ENCODE peak calls at places on chromosomes 5 and 9, in nine cellular contexts. One of them, this sample, is unnamed.

GRCh38 chr5:113118765-113119164 is 142.2 kb downstream of the DCP2 start:
- DNase-seq in tibial artery: no peak
- DNase-seq in CD8-positive, alpha-beta T cell: no peak
- DNase-seq in coronary artery: no peak
- DNase-seq in astrocyte of the cerebellum: no peak
- DNase-seq in fibroblast of pulmonary artery: no peak
- DNase-seq in brain microvascular endothelial cell: no peak
- DNase-seq in transverse colon: no peak
- DNase-seq in SJSA1: no peak
- DNase-seq in this sample: no peak

GRCh38 chr5:54443264-54443663 is 12.2 kb upstream of the HSPB3 start:
- DNase-seq in CD8-positive, alpha-beta T cell: no peak
- DNase-seq in fibroblast of pulmonary artery: peak
- DNase-seq in brain microvascular endothelial cell: peak
- DNase-seq in transverse colon: no peak
- DNase-seq in SJSA1: no peak
- DNase-seq in coronary artery: no peak
- DNase-seq in tibial artery: no peak
- DNase-seq in astrocyte of the cerebellum: peak
- DNase-seq in this sample: peak

GRCh38 chr9:111008148-111009075 is 29.9 kb downstream of the LPAR1 start:
- DNase-seq in tibial artery: no peak
- DNase-seq in SJSA1: no peak
- DNase-seq in CD8-positive, alpha-beta T cell: no peak
- DNase-seq in astrocyte of the cerebellum: no peak
- DNase-seq in coronary artery: no peak
- DNase-seq in transverse colon: no peak
- DNase-seq in brain microvascular endothelial cell: no peak
- DNase-seq in fibroblast of pulmonary artery: no peak
- DNase-seq in this sample: no peak

GRCh38 chr9:110214090-110214489 is 6.1 kb upstream of the C9orf152 start:
- DNase-seq in tibial artery: no peak
- DNase-seq in brain microvascular endothelial cell: no peak
- DNase-seq in transverse colon: no peak
- DNase-seq in SJSA1: no peak
- DNase-seq in CD8-positive, alpha-beta T cell: no peak
- DNase-seq in fibroblast of pulmonary artery: no peak
- DNase-seq in astrocyte of the cerebellum: no peak
- DNase-seq in coronary artery: no peak
- DNase-seq in this sample: peak

GRCh38 chr5:84411832-84412605 is 27.3 kb upstream of the EDIL3 start:
- DNase-seq in SJSA1: no peak
- DNase-seq in fibroblast of pulmonary artery: no peak
- DNase-seq in CD8-positive, alpha-beta T cell: no peak
- DNase-seq in tibial artery: no peak
- DNase-seq in brain microvascular endothelial cell: no peak
- DNase-seq in astrocyte of the cerebellum: no peak
- DNase-seq in coronary artery: no peak
- DNase-seq in transverse colon: no peak
- DNase-seq in this sample: peak

GRCh38 chr9:98523231-98523901 is 185.4 kb downstream of the GABBR2 start:
- DNase-seq in SJSA1: no peak
- DNase-seq in tibial artery: no peak
- DNase-seq in brain microvascular endothelial cell: peak
- DNase-seq in coronary artery: no peak
- DNase-seq in CD8-positive, alpha-beta T cell: no peak
- DNase-seq in fibroblast of pulmonary artery: peak
- DNase-seq in transverse colon: no peak
- DNase-seq in astrocyte of the cerebellum: no peak
- DNase-seq in this sample: peak

GRCh38 chr5:43008369-43009158 is 31.6 kb downstream of the ANXA2R start:
- DNase-seq in SJSA1: peak
- DNase-seq in coronary artery: peak
- DNase-seq in transverse colon: peak
- DNase-seq in brain microvascular endothelial cell: peak
- DNase-seq in tibial artery: peak
- DNase-seq in CD8-positive, alpha-beta T cell: peak
- DNase-seq in astrocyte of the cerebellum: peak
- DNase-seq in fibroblast of pulmonary artery: peak
- DNase-seq in this sample: peak

GRCh38 chr9:9412241-9412640 is 1200.6 kb downstream of the PTPRD start:
- DNase-seq in brain microvascular endothelial cell: no peak
- DNase-seq in CD8-positive, alpha-beta T cell: no peak
- DNase-seq in fibroblast of pulmonary artery: no peak
- DNase-seq in transverse colon: no peak
- DNase-seq in tibial artery: no peak
- DNase-seq in coronary artery: no peak
- DNase-seq in SJSA1: no peak
- DNase-seq in astrocyte of the cerebellum: no peak
- DNase-seq in this sample: no peak

GRCh38 chr5:10366310-10367297 is 13.1 kb downstream of the MARCHF6 start:
- DNase-seq in CD8-positive, alpha-beta T cell: no peak
- DNase-seq in transverse colon: peak
- DNase-seq in astrocyte of the cerebellum: no peak
- DNase-seq in tibial artery: no peak
- DNase-seq in brain microvascular endothelial cell: peak
- DNase-seq in coronary artery: no peak
- DNase-seq in fibroblast of pulmonary artery: peak
- DNase-seq in SJSA1: peak
- DNase-seq in this sample: peak

GRCh38 chr9:19378154-19378553 is 1.9 kb downstream of the RPS6 start:
- DNase-seq in fibroblast of pulmonary artery: no peak
- DNase-seq in SJSA1: no peak
- DNase-seq in CD8-positive, alpha-beta T cell: no peak
- DNase-seq in astrocyte of the cerebellum: no peak
- DNase-seq in brain microvascular endothelial cell: no peak
- DNase-seq in transverse colon: no peak
- DNase-seq in coronary artery: no peak
- DNase-seq in tibial artery: no peak
- DNase-seq in this sample: peak
- H3K4me3 ChIP-seq in fibroblast of pulmonary artery: peak
- H3K4me3 ChIP-seq in SJSA1: no peak
- H3K4me3 ChIP-seq in CD8-positive, alpha-beta T cell: peak
- H3K4me3 ChIP-seq in astrocyte of the cerebellum: peak
- H3K4me3 ChIP-seq in brain microvascular endothelial cell: peak
- H3K4me3 ChIP-seq in transverse colon: no peak
- H3K4me3 ChIP-seq in coronary artery: peak
- H3K4me3 ChIP-seq in tibial artery: no peak
- H3K4me3 ChIP-seq in this sample: peak

DNA sequence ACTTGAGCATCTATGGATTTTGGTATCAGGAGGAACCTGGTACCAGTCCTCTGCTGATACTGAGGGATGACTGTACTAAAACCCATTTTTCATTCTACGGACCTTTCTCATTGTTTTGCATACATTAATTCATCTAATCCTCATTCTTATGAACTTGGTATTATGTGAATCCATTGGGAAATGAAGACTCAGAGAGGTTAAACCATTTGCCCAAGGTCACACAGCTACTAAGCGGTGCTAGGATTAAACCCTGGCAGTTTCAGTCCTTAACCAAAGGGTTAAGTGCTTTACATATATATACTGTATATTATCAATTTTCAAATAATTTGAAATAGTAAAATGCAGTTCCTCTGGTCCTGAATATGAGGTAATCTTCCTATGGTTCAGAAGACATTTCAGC is 3.8 kb downstream of the CAMLG start:
- DNase-seq in tibial artery: no peak
- DNase-seq in SJSA1: no peak
- DNase-seq in fibroblast of pulmonary artery: no peak
- DNase-seq in CD8-positive, alpha-beta T cell: no peak
- DNase-seq in brain microvascular endothelial cell: no peak
- DNase-seq in astrocyte of the cerebellum: no peak
- DNase-seq in coronary artery: no peak
- DNase-seq in transverse colon: no peak
- DNase-seq in this sample: no peak
- H3K4me3 ChIP-seq in tibial artery: no peak
- H3K4me3 ChIP-seq in SJSA1: no peak
- H3K4me3 ChIP-seq in fibroblast of pulmonary artery: no peak
- H3K4me3 ChIP-seq in CD8-positive, alpha-beta T cell: no peak
- H3K4me3 ChIP-seq in brain microvascular endothelial cell: no peak
- H3K4me3 ChIP-seq in astrocyte of the cerebellum: no peak
- H3K4me3 ChIP-seq in coronary artery: no peak
- H3K4me3 ChIP-seq in transverse colon: no peak
- H3K4me3 ChIP-seq in this sample: no peak

DNA sequence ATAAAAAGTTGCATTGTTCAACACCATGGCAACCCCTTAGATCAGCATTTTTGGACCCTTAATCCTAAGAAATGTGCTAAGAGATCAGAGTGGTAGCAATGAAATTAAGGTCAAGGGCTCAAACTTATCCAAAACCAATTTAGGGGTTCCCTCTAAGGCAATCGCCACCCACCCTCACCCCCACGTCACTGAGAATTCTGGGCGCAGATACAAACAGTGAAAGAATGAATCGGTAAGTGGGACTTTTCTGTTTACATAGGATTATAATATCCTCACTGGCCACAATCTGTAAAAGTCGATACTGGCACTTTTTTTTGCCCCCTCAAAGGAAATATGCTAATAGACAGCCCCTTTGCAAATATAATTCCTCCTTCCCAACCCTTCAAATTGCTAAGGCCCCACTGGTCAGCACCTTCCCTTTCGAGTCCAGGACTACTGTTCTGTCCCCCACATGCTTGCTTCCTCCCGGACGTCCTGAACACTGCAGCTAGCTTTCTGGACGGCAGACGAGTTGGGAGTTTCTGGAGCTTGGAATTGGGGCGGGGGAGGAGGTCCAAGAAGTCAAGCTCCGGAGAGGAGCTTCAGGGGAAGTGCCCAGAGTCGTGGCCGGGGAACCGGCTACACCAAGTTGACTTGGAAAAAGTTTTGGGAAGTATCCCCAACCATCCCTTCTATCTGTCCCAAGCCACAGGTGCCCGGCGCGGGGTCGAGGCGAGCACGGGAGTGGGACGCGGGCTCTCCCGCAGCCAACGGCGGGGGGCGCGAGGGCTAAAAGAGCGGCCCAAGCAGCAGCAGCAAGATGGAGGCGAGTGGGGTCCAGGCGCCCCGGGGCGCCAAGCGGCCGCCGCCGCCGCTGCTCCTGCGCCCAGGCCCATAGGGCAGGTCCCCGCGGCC is 2.1 kb downstream of the GAS1 start:
- DNase-seq in brain microvascular endothelial cell: no peak
- DNase-seq in tibial artery: no peak
- DNase-seq in fibroblast of pulmonary artery: peak
- DNase-seq in transverse colon: no peak
- DNase-seq in CD8-positive, alpha-beta T cell: no peak
- DNase-seq in astrocyte of the cerebellum: no peak
- DNase-seq in SJSA1: no peak
- DNase-seq in coronary artery: no peak
- DNase-seq in this sample: no peak
- H3K4me3 ChIP-seq in brain microvascular endothelial cell: peak
- H3K4me3 ChIP-seq in tibial artery: peak
- H3K4me3 ChIP-seq in fibroblast of pulmonary artery: peak
- H3K4me3 ChIP-seq in transverse colon: peak
- H3K4me3 ChIP-seq in CD8-positive, alpha-beta T cell: peak
- H3K4me3 ChIP-seq in astrocyte of the cerebellum: peak
- H3K4me3 ChIP-seq in SJSA1: peak
- H3K4me3 ChIP-seq in coronary artery: peak
- H3K4me3 ChIP-seq in this sample: peak

DNA sequence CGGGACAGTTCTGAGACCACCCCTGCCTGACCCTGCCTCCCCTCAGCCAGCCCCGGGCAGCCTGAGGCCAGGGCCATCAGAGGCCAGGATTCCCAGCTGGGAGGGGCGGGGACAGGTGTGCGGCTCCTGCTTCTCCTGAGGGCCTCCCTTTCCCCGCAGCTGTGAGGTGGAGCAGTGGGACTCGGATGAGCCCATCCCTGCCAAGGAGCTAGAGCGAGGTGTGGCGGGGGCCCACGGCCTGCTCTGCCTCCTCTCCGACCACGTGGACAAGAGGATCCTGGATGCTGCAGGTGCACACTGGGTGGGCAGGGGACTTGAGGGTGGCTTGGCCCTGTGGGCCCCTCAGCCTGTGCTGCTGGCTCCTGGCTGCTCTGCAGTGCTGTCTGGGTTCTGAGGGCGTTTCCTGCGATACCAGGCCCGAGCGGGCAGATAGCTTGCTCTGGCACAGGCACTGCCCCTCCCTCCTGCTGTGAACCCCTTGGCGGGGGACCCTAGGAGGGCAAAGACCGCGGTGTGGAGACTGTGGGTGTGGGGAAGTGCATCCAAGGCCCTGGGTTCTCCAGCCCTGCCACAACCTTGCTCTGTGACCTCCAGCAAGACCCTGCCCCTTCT is 2.3 kb downstream of the GRHPR start:
- DNase-seq in coronary artery: no peak
- DNase-seq in fibroblast of pulmonary artery: no peak
- DNase-seq in astrocyte of the cerebellum: no peak
- DNase-seq in transverse colon: no peak
- DNase-seq in CD8-positive, alpha-beta T cell: no peak
- DNase-seq in SJSA1: no peak
- DNase-seq in brain microvascular endothelial cell: no peak
- DNase-seq in tibial artery: no peak
- DNase-seq in this sample: no peak
- H3K4me3 ChIP-seq in coronary artery: peak
- H3K4me3 ChIP-seq in fibroblast of pulmonary artery: no peak
- H3K4me3 ChIP-seq in astrocyte of the cerebellum: no peak
- H3K4me3 ChIP-seq in transverse colon: no peak
- H3K4me3 ChIP-seq in CD8-positive, alpha-beta T cell: no peak
- H3K4me3 ChIP-seq in SJSA1: no peak
- H3K4me3 ChIP-seq in brain microvascular endothelial cell: no peak
- H3K4me3 ChIP-seq in tibial artery: no peak
- H3K4me3 ChIP-seq in this sample: no peak

GRCh38 chr5:136030956-136031611 is 2.3 kb downstream of the TGFBI start:
- DNase-seq in coronary artery: peak
- DNase-seq in transverse colon: no peak
- DNase-seq in brain microvascular endothelial cell: no peak
- DNase-seq in astrocyte of the cerebellum: no peak
- DNase-seq in tibial artery: no peak
- DNase-seq in SJSA1: no peak
- DNase-seq in CD8-positive, alpha-beta T cell: no peak
- DNase-seq in fibroblast of pulmonary artery: no peak
- DNase-seq in this sample: no peak
- H3K4me3 ChIP-seq in coronary artery: peak
- H3K4me3 ChIP-seq in transverse colon: no peak
- H3K4me3 ChIP-seq in brain microvascular endothelial cell: peak
- H3K4me3 ChIP-seq in astrocyte of the cerebellum: peak
- H3K4me3 ChIP-seq in tibial artery: peak
- H3K4me3 ChIP-seq in SJSA1: no peak
- H3K4me3 ChIP-seq in CD8-positive, alpha-beta T cell: no peak
- H3K4me3 ChIP-seq in fibroblast of pulmonary artery: peak
- H3K4me3 ChIP-seq in this sample: peak

DNA sequence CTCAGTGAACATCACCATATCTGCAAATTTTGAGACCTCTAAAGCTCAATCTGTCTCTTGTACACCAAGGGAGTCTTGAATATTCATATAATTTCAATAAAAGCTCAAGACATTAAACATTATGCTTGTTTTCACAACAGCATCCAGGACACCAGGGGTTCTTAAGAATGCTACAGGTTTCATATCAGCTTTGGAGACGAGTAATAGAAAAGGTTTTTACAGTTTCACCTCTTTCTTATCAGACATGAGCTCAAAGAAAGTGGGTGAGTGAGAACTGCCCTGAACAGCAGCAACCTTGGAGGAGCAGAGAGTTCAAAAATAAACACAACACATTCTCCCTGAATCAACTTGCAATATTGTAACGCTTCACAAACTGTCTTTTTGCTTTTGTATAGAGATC is 535.5 kb downstream of the PDE4D start:
- DNase-seq in fibroblast of pulmonary artery: no peak
- DNase-seq in SJSA1: no peak
- DNase-seq in brain microvascular endothelial cell: peak
- DNase-seq in transverse colon: no peak
- DNase-seq in coronary artery: no peak
- DNase-seq in astrocyte of the cerebellum: no peak
- DNase-seq in CD8-positive, alpha-beta T cell: no peak
- DNase-seq in tibial artery: no peak
- DNase-seq in this sample: no peak
- H3K4me3 ChIP-seq in fibroblast of pulmonary artery: no peak
- H3K4me3 ChIP-seq in SJSA1: no peak
- H3K4me3 ChIP-seq in brain microvascular endothelial cell: no peak
- H3K4me3 ChIP-seq in transverse colon: no peak
- H3K4me3 ChIP-seq in coronary artery: no peak
- H3K4me3 ChIP-seq in astrocyte of the cerebellum: no peak
- H3K4me3 ChIP-seq in CD8-positive, alpha-beta T cell: no peak
- H3K4me3 ChIP-seq in tibial artery: no peak
- H3K4me3 ChIP-seq in this sample: no peak

This sample was measured in fibroblast of mammary gland.